ENCODE peak calls at places on chromosomes 4 and X, in seven cellular contexts. T is HCT116, V is GM23338, G is A549, U is GM12878, O is SK-N-SH, Z is HL-60. N is an unnamed sample.

GRCh38 chrX:148043456-148043855 is 62.3 kb downstream of the FMR1NB start:
- DNase-seq in T (no peak), V (no peak), G (no peak), U (no peak), O (no peak), Z (no peak), N (no peak)

GRCh38 chr4:6345866-6346265 is 76.2 kb downstream of the WFS1 start:
- DNase-seq in T (no peak), V (no peak), G (no peak), U (no peak), O (no peak), Z (no peak), N (no peak)

GRCh38 chr4:2295535-2296442 is 33.9 kb upstream of the MXD4 start:
- DNase-seq in T (no peak), V (peak), G (no peak), U (no peak), O (peak), Z (no peak), N (no peak)

GRCh38 chrX:98523521-98523920 is 1639.8 kb downstream of the RPA4 start:
- DNase-seq in T (no peak), V (no peak), G (no peak), U (no peak), O (no peak), Z (no peak), N (no peak)

GRCh38 chrX:71210829-71211228 is 12.2 kb upstream of the GJB1 start:
- DNase-seq in T (no peak), V (no peak), G (no peak), U (no peak), O (no peak), Z (no peak), N (no peak)

GRCh38 chr4:8198906-8199593 is at the start of gene SH3TC1:
- DNase-seq in T (peak), V (no peak), G (peak), U (peak), O (peak), Z (peak), N (no peak)

GRCh38 chr4:107906458-107907100 is 24.8 kb upstream of the CYP2U1 start:
- DNase-seq in T (no peak), V (peak), G (no peak), U (no peak), O (no peak), Z (no peak), N (no peak)

GRCh38 chr4:30722092-30722915 is 2.1 kb downstream of the PCDH7 start:
- DNase-seq in T (no peak), V (peak), G (no peak), U (no peak), O (no peak), Z (no peak), N (no peak)

GRCh38 chrX:107714196-107714811 is 61.3 kb downstream of the TSC22D3 start:
- DNase-seq in T (no peak), V (no peak), G (no peak), U (no peak), O (no peak), Z (no peak), N (no peak)

GRCh38 chr4:90745176-90745575 is 618.0 kb downstream of the CCSER1 start:
- DNase-seq in T (peak), V (no peak), G (peak), U (no peak), O (no peak), Z (no peak), N (no peak)

GRCh38 chr4:30380404-30380998 is 339.7 kb upstream of the PCDH7 start:
- DNase-seq in T (peak), V (peak), G (peak), U (no peak), O (peak), Z (peak), N (peak)

GRCh38 chrX:34341258-34341657 is 209.1 kb upstream of the FAM47A start:
- DNase-seq in T (no peak), V (peak), G (no peak), U (no peak), O (no peak), Z (no peak), N (no peak)

GRCh38 chrX:8657883-8658282 is 74.1 kb downstream of the ANOS1 start:
- DNase-seq in T (no peak), V (no peak), G (no peak), U (no peak), O (no peak), Z (no peak), N (no peak)

GRCh38 chr4:145178740-145179139 is 1.6 kb downstream of the OTUD4 start:
- DNase-seq in T (no peak), V (no peak), G (no peak), U (no peak), O (peak), Z (no peak), N (no peak)

GRCh38 chr4:82493721-82494425 is 63.5 kb downstream of the ENOPH1 start:
- DNase-seq in T (no peak), V (no peak), G (no peak), U (no peak), O (no peak), Z (no peak), N (no peak)

GRCh38 chrX:69221239-69222102 is 56.2 kb upstream of the PJA1 start:
- DNase-seq in T (no peak), V (peak), G (no peak), U (no peak), O (no peak), Z (no peak), N (no peak)

GRCh38 chr4:10529256-10529890 is 72.1 kb upstream of the ZNF518B start:
- DNase-seq in T (peak), V (no peak), G (no peak), U (no peak), O (no peak), Z (no peak), N (no peak)

GRCh38 chr4:4686396-4686795 is 144.5 kb upstream of the STX18 start:
- DNase-seq in T (no peak), V (no peak), G (no peak), U (no peak), O (no peak), Z (no peak), N (no peak)

GRCh38 chrX:48508400-48509244 is at the start of gene PORCN:
- DNase-seq in T (no peak), V (peak), G (peak), U (peak), O (peak), Z (no peak), N (no peak)

GRCh38 chrX:153803211-153804099 is 9.0 kb downstream of the SSR4 start:
- DNase-seq in T (no peak), V (no peak), G (no peak), U (no peak), O (no peak), Z (no peak), N (no peak)

GRCh38 chrX:100090931-100091330 is 319.1 kb downstream of the PCDH19 start:
- DNase-seq in T (no peak), V (no peak), G (no peak), U (no peak), O (no peak), Z (no peak), N (no peak)

GRCh38 chr4:177001271-177002175 is 208.8 kb upstream of the VEGFC start:
- DNase-seq in T (no peak), V (no peak), G (no peak), U (no peak), O (no peak), Z (no peak), N (no peak)

GRCh38 chr4:133146574-133147198 is 2.4 kb upstream of the PCDH10 start:
- DNase-seq in T (no peak), V (peak), G (no peak), U (no peak), O (peak), Z (no peak), N (peak)

GRCh38 chr4:38488891-38489861 is 174.8 kb upstream of the KLF3 start:
- DNase-seq in T (no peak), V (peak), G (no peak), U (no peak), O (no peak), Z (no peak), N (no peak)

GRCh38 chr4:75530556-75531322 is 16.5 kb downstream of the THAP6 start:
- DNase-seq in T (no peak), V (no peak), G (no peak), U (no peak), O (no peak), Z (no peak), N (no peak)

GRCh38 chr4:85268146-85268545 is 206.8 kb upstream of the ARHGAP24 start:
- DNase-seq in T (no peak), V (no peak), G (no peak), U (no peak), O (no peak), Z (no peak), N (no peak)

GRCh38 chr4:8840816-8841455 is 30.7 kb downstream of the HMX1 start:
- DNase-seq in T (no peak), V (no peak), G (no peak), U (no peak), O (peak), Z (no peak), N (no peak)

GRCh38 chr4:6829077-6829476 is 46.5 kb downstream of the KIAA0232 start:
- DNase-seq in T (no peak), V (no peak), G (no peak), U (no peak), O (no peak), Z (no peak), N (no peak)

GRCh38 chrX:130482871-130483270 is 81.1 kb downstream of the RBMX2 start:
- DNase-seq in T (no peak), V (no peak), G (no peak), U (no peak), O (no peak), Z (no peak), N (no peak)

GRCh38 chr4:102736636-102737549 is 23.9 kb downstream of the MANBA start:
- DNase-seq in T (no peak), V (peak), G (no peak), U (no peak), O (no peak), Z (no peak), N (no peak)

GRCh38 chrX:77114501-77114900 is 332.7 kb upstream of the FGF16 start:
- DNase-seq in T (no peak), V (peak), G (no peak), U (no peak), O (no peak), Z (no peak), N (no peak)

GRCh38 chrX:78650906-78651437 is 8.2 kb downstream of the RTL3 start:
- DNase-seq in T (no peak), V (peak), G (no peak), U (peak), O (no peak), Z (peak), N (no peak)

GRCh38 chr4:74793757-74794340 is 474 bp downstream of the BTC start:
- DNase-seq in T (no peak), V (peak), G (peak), U (no peak), O (peak), Z (no peak), N (no peak)

GRCh38 chrX:39201305-39201990 is 400.2 kb downstream of the MID1IP1 start:
- DNase-seq in T (no peak), V (no peak), G (no peak), U (no peak), O (no peak), Z (no peak), N (no peak)

GRCh38 chr4:179626687-179627086 is 2184.4 kb upstream of the AGA start:
- DNase-seq in T (no peak), V (peak), G (no peak), U (no peak), O (no peak), Z (no peak), N (no peak)

GRCh38 chrX:40320819-40321218 is 223.1 kb upstream of the BCOR start:
- DNase-seq in T (no peak), V (no peak), G (no peak), U (no peak), O (no peak), Z (no peak), N (no peak)

GRCh38 chr4:94428884-94429283 is 22.9 kb upstream of the PDLIM5 start:
- DNase-seq in T (no peak), V (no peak), G (no peak), U (no peak), O (no peak), Z (no peak), N (no peak)

GRCh38 chr4:186932631-186933150 is 209.0 kb upstream of the FAT1 start:
- DNase-seq in T (peak), V (no peak), G (no peak), U (no peak), O (no peak), Z (no peak), N (no peak)

GRCh38 chr4:149443537-149443936 is 372.1 kb downstream of the IQCM start:
- DNase-seq in T (no peak), V (no peak), G (no peak), U (no peak), O (no peak), Z (no peak), N (no peak)

DNA sequence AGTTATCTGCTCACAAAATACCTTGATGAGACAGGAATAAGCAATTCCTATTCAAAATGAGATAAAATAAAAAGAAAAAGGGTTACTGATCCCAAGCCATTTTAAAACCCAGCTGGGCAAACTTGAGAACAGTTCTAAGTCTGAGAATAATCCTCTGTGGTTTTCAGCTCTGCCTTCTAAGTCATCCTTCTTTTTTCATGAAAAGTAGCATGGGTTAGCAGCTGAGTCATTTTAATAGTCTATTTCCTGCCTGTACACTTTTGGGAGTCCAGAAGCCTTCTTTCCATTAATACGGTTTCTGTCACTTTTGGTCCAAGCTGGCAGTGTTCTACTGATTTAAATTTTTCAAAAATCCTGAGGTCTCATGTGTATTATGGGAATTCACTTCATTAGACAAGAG is 374.3 kb downstream of the IQCM start:
- DNase-seq in T (no peak), V (no peak), G (no peak), U (no peak), O (no peak), Z (no peak), N (no peak)
- TF ChIP-seq REST in T (no peak), V (no peak), G (no peak), U (no peak), O (no peak), Z (no peak), N (no peak)

DNA sequence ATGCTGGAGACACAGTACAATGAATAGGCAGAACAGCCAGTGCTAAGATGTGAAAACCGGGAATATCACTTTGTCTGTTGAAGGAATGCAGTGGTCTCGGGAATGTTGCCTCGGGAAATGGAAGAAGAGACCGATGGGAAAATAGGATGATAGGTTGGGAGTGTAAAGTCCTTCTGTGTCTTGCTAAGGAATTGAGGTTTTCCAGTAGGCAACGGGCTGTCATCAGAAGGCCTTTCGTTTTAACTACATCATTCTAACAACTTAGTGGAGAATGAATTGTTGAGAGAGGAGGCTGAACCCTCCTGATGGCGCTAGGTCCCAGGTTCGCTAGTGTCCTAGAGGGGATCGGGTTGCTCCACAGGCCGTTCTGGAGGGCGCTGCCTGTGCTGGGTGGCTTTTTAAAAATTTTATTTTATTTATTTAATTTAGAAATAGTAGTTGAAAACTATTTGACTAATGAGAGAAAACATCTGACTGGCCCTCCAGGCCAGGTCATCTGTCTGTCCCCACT is 735 bp downstream of the VBP1 start:
- DNase-seq in T (no peak), V (peak), G (no peak), U (peak), O (peak), Z (no peak), N (no peak)
- H3K27ac ChIP-seq in T (peak), V (no peak), G (peak), U (peak), O (peak), Z (peak), N (peak)

DNA sequence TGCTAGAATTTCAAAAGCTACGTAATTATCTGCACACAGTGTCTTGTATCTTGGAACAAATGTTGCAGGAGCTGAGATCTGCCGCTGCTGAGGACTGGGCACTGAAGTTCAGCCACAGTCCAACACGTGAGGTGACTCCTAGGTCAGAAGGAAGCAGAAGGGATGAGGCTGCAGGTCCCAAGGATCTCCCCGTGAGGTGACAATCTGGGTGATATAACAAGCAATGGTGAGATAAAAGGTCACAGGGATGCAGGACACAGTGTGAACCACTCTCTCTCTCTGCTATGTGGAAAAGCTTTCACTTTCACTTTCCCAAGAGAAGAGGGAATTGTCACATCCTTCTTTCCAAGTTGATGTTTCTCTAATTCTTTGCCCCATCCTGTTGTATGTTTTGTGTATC is 1416.0 kb upstream of the TENM3 start:
- DNase-seq in T (no peak), V (peak), G (no peak), U (no peak), O (no peak), Z (no peak), N (no peak)
- TF ChIP-seq REST in T (no peak), V (no peak), G (no peak), U (no peak), O (no peak), Z (no peak), N (no peak)

GRCh38 chr4:88738714-88739366 is 41.2 kb upstream of the NAP1L5 start:
- DNase-seq in T (no peak), V (peak), G (no peak), U (no peak), O (no peak), Z (no peak), N (no peak)
- H3K27ac ChIP-seq in T (no peak), V (peak), G (no peak), U (no peak), O (no peak), Z (no peak), N (no peak)

DNA sequence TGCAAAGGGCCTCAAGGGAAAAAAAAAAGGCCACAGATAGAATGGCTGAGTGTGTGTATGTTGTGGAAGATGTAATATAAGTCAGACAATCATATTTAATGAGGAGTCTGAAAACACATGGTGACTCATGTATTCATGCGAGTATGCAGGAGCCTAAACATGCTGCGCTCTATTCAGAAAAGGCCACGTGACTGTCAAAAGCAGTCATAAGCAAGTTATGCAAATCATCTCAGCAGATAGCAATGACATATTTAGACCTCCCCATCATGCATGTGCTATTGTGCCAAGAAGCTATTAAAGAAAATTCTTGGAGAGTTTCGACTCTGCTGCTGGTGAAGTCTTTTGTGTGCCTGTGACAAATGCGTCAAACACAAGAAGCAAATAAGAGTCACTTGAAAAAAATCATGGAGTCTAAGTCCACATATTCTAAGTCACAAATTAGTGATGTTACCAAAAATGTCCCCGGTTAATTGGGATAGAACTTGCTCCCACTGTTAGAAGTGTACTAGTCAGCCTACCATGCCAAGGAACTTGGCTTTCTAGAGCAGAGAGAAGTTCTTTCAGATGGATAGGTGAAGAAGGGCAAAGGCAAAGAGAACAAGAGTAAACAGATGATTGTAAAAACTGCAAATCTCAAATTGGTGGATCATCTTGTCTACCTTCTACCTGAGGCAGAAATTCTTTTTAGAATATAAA is 5.0 kb downstream of the LNX1 start:
- DNase-seq in T (no peak), V (no peak), G (no peak), U (no peak), O (no peak), Z (no peak), N (no peak)
- TF ChIP-seq REST in T (no peak), V (no peak), G (no peak), U (no peak), O (peak), Z (no peak), N (no peak)

DNA sequence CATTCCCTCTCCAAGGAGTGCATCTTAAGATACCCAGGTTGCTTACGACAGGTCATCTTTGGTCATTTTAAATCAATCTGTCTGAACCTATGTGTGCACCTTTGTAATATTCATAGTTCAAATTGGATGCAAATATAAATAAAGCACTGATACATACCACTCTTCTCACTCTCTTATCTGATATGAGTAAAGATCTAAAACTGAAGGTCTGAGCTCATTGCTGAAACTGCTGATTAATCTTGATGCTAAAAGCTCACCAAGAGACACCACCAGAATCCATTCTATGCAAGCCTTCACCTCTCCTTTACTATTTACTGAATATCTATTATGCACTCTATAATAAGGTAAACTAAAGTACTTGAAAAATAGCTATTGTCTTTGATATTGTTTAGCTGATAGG is 16.6 kb downstream of the HSD17B13 start:
- DNase-seq in T (no peak), V (no peak), G (no peak), U (no peak), O (no peak), Z (no peak), N (no peak)
- H3K27ac ChIP-seq in T (no peak), V (no peak), G (no peak), U (no peak), O (no peak), Z (no peak), N (no peak)